ENCODE peak calls at places on chromosomes 1 and 21, in six cellular contexts. O, U, Q, N, F and M are unnamed samples.

GRCh38 chr1:183289104-183289503 is 103.0 kb downstream of the LAMC2 start:
- DNase-seq in O (no peak), U (no peak), Q (no peak), N (no peak), F (no peak), M (no peak)

GRCh38 chr21:45590246-45590725 is 48.0 kb upstream of the SLC19A1 start:
- DNase-seq in O (no peak), U (no peak), Q (peak; percentile 71), N (no peak), F (peak; percentile 70), M (no peak)

GRCh38 chr1:42777860-42778259 is 6.9 kb upstream of the TMEM269 start:
- DNase-seq in O (peak; percentile 11), U (no peak), Q (peak; percentile 50), N (peak; percentile 58), F (peak; percentile 58), M (no peak)

GRCh38 chr1:177487481-177487880 is 316.7 kb downstream of the BRINP2 start:
- DNase-seq in O (no peak), U (no peak), Q (no peak), N (no peak), F (no peak), M (no peak)

GRCh38 chr1:26959722-26960624 is at the start of gene KDF1:
- DNase-seq in O (peak; percentile 82), U (no peak), Q (no peak), N (no peak), F (no peak), M (no peak)

GRCh38 chr21:46498335-46499050 is 39.8 kb downstream of the DIP2A start:
- DNase-seq in O (no peak), U (no peak), Q (peak; percentile 24), N (no peak), F (no peak), M (no peak)

GRCh38 chr1:19901653-19902052 is 19.5 kb downstream of the OTUD3 start:
- DNase-seq in O (no peak), U (no peak), Q (no peak), N (no peak), F (no peak), M (no peak)

GRCh38 chr21:35940074-35940927 is 120.0 kb downstream of the SETD4 start:
- DNase-seq in O (peak; percentile 82), U (peak; percentile 30), Q (peak; percentile 81), N (peak; percentile 27), F (peak; percentile 87), M (no peak)

GRCh38 chr1:30085814-30086770 is 637.3 kb downstream of the MATN1 start:
- DNase-seq in O (no peak), U (no peak), Q (peak; percentile 18), N (peak; percentile 40), F (peak; percentile 58), M (no peak)

GRCh38 chr1:75641325-75641724 is 30.4 kb upstream of the SLC44A5 start:
- DNase-seq in O (no peak), U (no peak), Q (no peak), N (no peak), F (no peak), M (no peak)

GRCh38 chr1:226268421-226269124 is 40.4 kb downstream of the LIN9 start:
- DNase-seq in O (no peak), U (no peak), Q (peak; percentile 59), N (no peak), F (peak; percentile 42), M (no peak)

GRCh38 chr1:17887646-17888395 is 132.7 kb downstream of the ACTL8 start:
- DNase-seq in O (peak; percentile 90), U (no peak), Q (no peak), N (no peak), F (no peak), M (no peak)

GRCh38 chr1:237470712-237471310 is 419.9 kb downstream of the ZP4 start:
- DNase-seq in O (no peak), U (no peak), Q (no peak), N (no peak), F (no peak), M (no peak)

GRCh38 chr1:20448626-20449215 is 37.3 kb downstream of the CAMK2N1 start:
- DNase-seq in O (no peak), U (no peak), Q (no peak), N (peak; percentile 54), F (no peak), M (no peak)

GRCh38 chr1:214546886-214547641 is 4.3 kb downstream of the PTPN14 start:
- DNase-seq in O (no peak), U (no peak), Q (peak; percentile 43), N (no peak), F (peak; percentile 40), M (no peak)

GRCh38 chr1:172680244-172680643 is 21.3 kb downstream of the FASLG start:
- DNase-seq in O (no peak), U (no peak), Q (no peak), N (no peak), F (no peak), M (no peak)

GRCh38 chr1:234737915-234738314 is 127.9 kb upstream of the IRF2BP2 start:
- DNase-seq in O (no peak), U (no peak), Q (no peak), N (peak; percentile 57), F (no peak), M (no peak)

GRCh38 chr1:168689726-168690602 is 39.0 kb downstream of the DPT start:
- DNase-seq in O (no peak), U (no peak), Q (no peak), N (no peak), F (no peak), M (no peak)

GRCh38 chr1:204089044-204089751 is 16.3 kb downstream of the SOX13 start:
- DNase-seq in O (no peak), U (no peak), Q (peak; percentile 76), N (no peak), F (peak; percentile 62), M (no peak)

GRCh38 chr1:43540653-43541071 is 10.0 kb downstream of the PTPRF start:
- DNase-seq in O (no peak), U (no peak), Q (no peak), N (no peak), F (peak; percentile 48), M (no peak)

GRCh38 chr21:42308161-42308913 is 6.9 kb downstream of the TFF3 start:
- DNase-seq in O (no peak), U (no peak), Q (no peak), N (no peak), F (no peak), M (no peak)

GRCh38 chr1:240739754-240740153 is 127.8 kb upstream of the GREM2 start:
- DNase-seq in O (no peak), U (no peak), Q (peak; percentile 18), N (no peak), F (no peak), M (no peak)

GRCh38 chr1:201649776-201650607 is 111.1 kb downstream of the NAV1 start:
- DNase-seq in O (peak; percentile 73), U (no peak), Q (peak; percentile 86), N (peak; percentile 56), F (peak; percentile 82), M (no peak)

GRCh38 chr1:67947114-67947513 is 103.3 kb downstream of the DIRAS3 start:
- DNase-seq in O (no peak), U (no peak), Q (no peak), N (no peak), F (no peak), M (no peak)

GRCh38 chr21:46048926-46049889 is 48.7 kb upstream of the COL6A2 start:
- DNase-seq in O (no peak), U (no peak), Q (peak; percentile 99), N (no peak), F (peak; percentile 100), M (no peak)

GRCh38 chr21:28317177-28317950 is 675.3 kb downstream of the LTN1 start:
- DNase-seq in O (no peak), U (no peak), Q (no peak), N (no peak), F (peak; percentile 14), M (no peak)

GRCh38 chr1:238789916-238790667 is 596.3 kb upstream of the CHRM3 start:
- DNase-seq in O (no peak), U (no peak), Q (peak; percentile 6), N (no peak), F (no peak), M (no peak)

GRCh38 chr1:197706593-197706992 is 68.7 kb downstream of the DENND1B start:
- DNase-seq in O (no peak), U (no peak), Q (no peak), N (no peak), F (no peak), M (no peak)

GRCh38 chr1:160716013-160716412 is 4.4 kb upstream of the CD48 start:
- DNase-seq in O (no peak), U (no peak), Q (no peak), N (no peak), F (no peak), M (no peak)

GRCh38 chr1:55143686-55144085 is 71.5 kb downstream of the USP24 start:
- DNase-seq in O (peak; percentile 33), U (no peak), Q (no peak), N (no peak), F (no peak), M (no peak)

GRCh38 chr1:216528816-216529215 is 105.6 kb upstream of the USH2A start:
- DNase-seq in O (peak; percentile 67), U (no peak), Q (no peak), N (no peak), F (no peak), M (no peak)